ENCODE peak calls at places on chromosomes 16 and 17, in six cellular contexts. W, I, A, S, Q and Z are unnamed samples.

GRCh38 chr17:46262271-46262670 is 32.7 kb upstream of the LRRC37A start:
- DNase-seq in W (peak; percentile 34), I (no peak), A (no peak), S (no peak), Q (no peak), Z (no peak)

GRCh38 chr16:83402160-83402794 is 405.5 kb upstream of the HSBP1 start:
- DNase-seq in W (no peak), I (no peak), A (no peak), S (no peak), Q (no peak), Z (no peak)

GRCh38 chr16:75361936-75362335 is 71.4 kb downstream of the CFDP1 start:
- DNase-seq in W (no peak), I (no peak), A (no peak), S (no peak), Q (no peak), Z (no peak)

GRCh38 chr16:56860226-56861020 is 4.6 kb upstream of the SLC12A3 start:
- DNase-seq in W (no peak), I (no peak), A (no peak), S (peak; percentile 92), Q (no peak), Z (no peak)

GRCh38 chr16:29994613-29995329 is 646 bp downstream of the HIRIP3 start:
- DNase-seq in W (no peak), I (peak; percentile 28), A (peak; percentile 89), S (peak; percentile 31), Q (no peak), Z (no peak)

GRCh38 chr17:40341808-40342574 is 22.5 kb downstream of the GJD3 start:
- DNase-seq in W (peak; percentile 65), I (no peak), A (peak; percentile 93), S (no peak), Q (no peak), Z (no peak)

GRCh38 chr17:58052951-58053715 is 30.1 kb upstream of the DYNLL2 start:
- DNase-seq in W (no peak), I (no peak), A (no peak), S (no peak), Q (no peak), Z (no peak)

GRCh38 chr17:10624966-10625365 is 32.1 kb downstream of the MYH3 start:
- DNase-seq in W (no peak), I (no peak), A (no peak), S (no peak), Q (no peak), Z (no peak)

GRCh38 chr17:54948380-54948779 is 20.1 kb downstream of the COX11 start:
- DNase-seq in W (no peak), I (peak; percentile 44), A (no peak), S (peak; percentile 7), Q (no peak), Z (no peak)

GRCh38 chr17:8793649-8794048 is 5.5 kb downstream of the MFSD6L start:
- DNase-seq in W (no peak), I (no peak), A (no peak), S (no peak), Q (no peak), Z (no peak)

GRCh38 chr17:15894913-15895658 is 49.8 kb upstream of the ADORA2B start:
- DNase-seq in W (no peak), I (no peak), A (no peak), S (no peak), Q (no peak), Z (no peak)

GRCh38 chr17:30476726-30477082 is 504 bp upstream of the GOSR1 start:
- DNase-seq in W (no peak), I (no peak), A (no peak), S (no peak), Q (no peak), Z (no peak)

GRCh38 chr16:30053376-30054015 is 12.1 kb upstream of the ALDOA start:
- DNase-seq in W (no peak), I (no peak), A (no peak), S (no peak), Q (no peak), Z (no peak)

GRCh38 chr16:48112603-48113400 is 43.0 kb downstream of the ABCC12 start:
- DNase-seq in W (no peak), I (no peak), A (no peak), S (no peak), Q (no peak), Z (no peak)

GRCh38 chr16:53872248-53873221 is 168.6 kb downstream of the FTO start:
- DNase-seq in W (no peak), I (peak; percentile 68), A (no peak), S (no peak), Q (no peak), Z (no peak)

GRCh38 chr17:17831208-17832039 is 5.4 kb downstream of the SREBF1 start:
- DNase-seq in W (no peak), I (no peak), A (no peak), S (no peak), Q (no peak), Z (no peak)

GRCh38 chr17:50044483-50044882 is 11.4 kb upstream of the ITGA3 start:
- DNase-seq in W (no peak), I (no peak), A (no peak), S (no peak), Q (no peak), Z (no peak)

GRCh38 chr17:50045154-50045553 is 10.8 kb upstream of the ITGA3 start:
- DNase-seq in W (no peak), I (no peak), A (no peak), S (no peak), Q (no peak), Z (no peak)

GRCh38 chr17:50039058-50039457 is 16.9 kb upstream of the ITGA3 start:
- DNase-seq in W (no peak), I (no peak), A (no peak), S (no peak), Q (no peak), Z (no peak)

GRCh38 chr17:50043290-50044148 is 12.4 kb upstream of the ITGA3 start:
- DNase-seq in W (no peak), I (no peak), A (peak; percentile 69), S (no peak), Q (no peak), Z (no peak)

GRCh38 chr17:50042211-50042610 is 13.7 kb upstream of the ITGA3 start:
- DNase-seq in W (no peak), I (no peak), A (no peak), S (no peak), Q (no peak), Z (no peak)
- TF ChIP-seq CTCF in W (no peak), I (no peak), A (no peak), S (no peak), Q (no peak), Z (no peak)

DNA sequence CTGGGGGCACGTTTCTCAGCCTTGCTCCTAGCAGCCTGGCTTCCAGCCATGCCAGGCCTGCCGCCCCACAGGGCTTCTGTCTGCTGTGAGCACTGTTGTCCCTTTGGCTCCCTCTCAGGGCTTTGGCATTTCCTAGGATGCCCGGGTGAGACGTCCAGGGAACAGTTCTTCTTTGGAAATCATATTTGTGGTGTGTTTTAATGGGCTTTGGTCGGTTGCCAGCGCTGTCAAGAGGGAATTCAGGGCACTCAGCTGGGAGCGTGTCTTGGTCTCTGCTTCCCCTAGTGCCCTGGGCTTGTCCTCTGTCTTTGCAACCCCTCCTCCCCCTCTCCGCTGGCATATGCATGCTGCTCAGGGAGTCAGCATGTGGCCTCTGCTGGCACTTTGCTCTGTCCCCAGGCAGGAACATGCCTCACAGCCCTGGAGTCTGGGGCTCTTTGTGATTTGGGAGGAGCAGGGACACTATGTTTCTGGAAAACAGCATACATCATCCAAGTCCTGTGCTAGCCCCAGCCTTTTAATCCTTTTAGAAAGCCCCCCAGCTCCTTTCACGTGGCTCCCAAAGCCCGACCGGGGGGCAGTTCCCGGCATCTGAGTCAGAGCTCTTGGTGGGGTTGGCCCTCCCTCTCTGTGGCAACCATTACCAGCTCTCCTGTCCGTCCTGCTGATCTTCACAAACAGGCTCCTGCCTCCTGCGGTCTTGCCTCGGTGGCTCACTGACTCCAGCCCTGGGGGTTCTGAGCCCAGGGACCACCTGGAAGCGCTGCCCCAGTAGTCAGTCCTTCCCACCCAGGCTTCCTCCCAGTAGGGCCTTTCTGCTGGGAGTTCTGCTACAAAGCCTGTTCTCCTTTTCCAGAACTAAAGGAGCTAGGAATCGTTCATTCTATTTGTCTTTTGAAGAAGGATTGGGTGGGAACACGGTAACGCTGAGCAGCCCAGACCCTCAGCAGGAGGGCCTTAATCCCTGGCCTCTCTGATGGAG is 26.7 kb downstream of the SAP30BP start:
- DNase-seq in W (peak; percentile 79), I (peak; percentile 91), A (no peak), S (no peak), Q (no peak), Z (peak; percentile 92)
- TF ChIP-seq CTCF in W (no peak), I (peak; percentile 38), A (no peak), S (no peak), Q (no peak), Z (no peak)

GRCh38 chr17:59534583-59534982 is 30.8 kb upstream of the DHX40 start:
- DNase-seq in W (no peak), I (no peak), A (no peak), S (peak; percentile 19), Q (no peak), Z (no peak)
- TF ChIP-seq CTCF in W (peak; percentile 38), I (peak; percentile 3), A (no peak), S (no peak), Q (no peak), Z (no peak)

GRCh38 chr16:25031441-25032307 is 16.5 kb upstream of the ARHGAP17 start:
- DNase-seq in W (peak; percentile 98), I (peak; percentile 83), A (peak; percentile 93), S (peak; percentile 98), Q (peak; percentile 85), Z (peak; percentile 98)
- TF ChIP-seq CTCF in W (no peak), I (no peak), A (no peak), S (no peak), Q (no peak), Z (no peak)

GRCh38 chr17:32684087-32684828 is 192.7 kb downstream of the MYO1D start:
- DNase-seq in W (no peak), I (no peak), A (peak; percentile 27), S (no peak), Q (no peak), Z (no peak)
- TF ChIP-seq CTCF in W (no peak), I (no peak), A (no peak), S (no peak), Q (no peak), Z (no peak)